ENCODE peak calls at places on chromosomes 13 and 19, in seven cellular contexts. Y is GM23338, O is endothelial cell of umbilical vein, V is body of pancreas, P is HL-60, E is psoas muscle, A is aorta. J is an unnamed sample.

GRCh38 chr19:31263317-31263716 is 85.9 kb downstream of the TSHZ3 start:
- DNase-seq in A (no peak), O (no peak), Y (no peak), P (no peak), V (no peak), E (no peak), J (no peak)

GRCh38 chr13:113977976-113978375 is 4.1 kb upstream of the C13orf46 start:
- DNase-seq in O (no peak), A (peak; percentile 21), E (peak; percentile 7), Y (no peak), V (no peak), P (no peak), J (no peak)

GRCh38 chr13:26967119-26968038 is 204.2 kb downstream of the USP12 start:
- DNase-seq in E (no peak), A (no peak), P (no peak), O (no peak), Y (no peak), V (no peak), J (no peak)

GRCh38 chr13:85590231-85590931 is 208.8 kb downstream of the SLITRK6 start:
- DNase-seq in O (no peak), Y (no peak), E (no peak), V (no peak), A (no peak), P (no peak), J (no peak)

GRCh38 chr13:101535192-101535746 is 82.8 kb downstream of the ITGBL1 start:
- DNase-seq in A (no peak), O (no peak), Y (no peak), V (no peak), E (no peak), P (no peak), J (no peak)

GRCh38 chr19:48654299-48655059 is 8.5 kb upstream of the CA11 start:
- DNase-seq in A (no peak), P (no peak), E (no peak), V (no peak), Y (no peak), O (no peak), J (no peak)

GRCh38 chr13:43489168-43489730 is 297.5 kb downstream of the ENOX1 start:
- DNase-seq in A (no peak), Y (no peak), E (peak; percentile 9), V (no peak), O (no peak), P (no peak), J (no peak)

GRCh38 chr13:114152831-114153371 is 20.5 kb upstream of the RASA3 start:
- DNase-seq in E (no peak), O (no peak), P (peak; percentile 54), V (no peak), A (peak; percentile 73), Y (no peak), J (no peak)

GRCh38 chr19:4018775-4019504 is 11.4 kb downstream of the PIAS4 start:
- DNase-seq in Y (no peak), V (no peak), P (no peak), A (no peak), E (no peak), O (no peak), J (no peak)

GRCh38 chr19:30602661-30603322 is 230.6 kb downstream of the ZNF536 start:
- DNase-seq in V (no peak), A (no peak), Y (no peak), O (no peak), E (no peak), P (no peak), J (no peak)

GRCh38 chr13:22828081-22828480 is 352.7 kb upstream of the SGCG start:
- DNase-seq in E (no peak), A (no peak), Y (no peak), P (no peak), O (no peak), V (no peak), J (no peak)

GRCh38 chr13:44668707-44669106 is 92.6 kb upstream of the TSC22D1 start:
- DNase-seq in A (no peak), P (no peak), E (no peak), V (no peak), O (peak; percentile 27), Y (no peak), J (no peak)

GRCh38 chr13:74883834-74884233 is 598.1 kb downstream of the TBC1D4 start:
- DNase-seq in P (no peak), V (no peak), Y (peak; percentile 11), A (no peak), E (no peak), O (no peak), J (no peak)

GRCh38 chr19:48512504-48513288 is 1.1 kb upstream of the LMTK3 start:
- DNase-seq in A (no peak), Y (no peak), E (no peak), V (no peak), P (peak; percentile 32), O (no peak), J (no peak)

GRCh38 chr13:54705738-54706137 is 1677.1 kb downstream of the OLFM4 start:
- DNase-seq in E (no peak), P (no peak), A (no peak), O (no peak), V (no peak), Y (no peak), J (no peak)

GRCh38 chr19:29417048-29417447 is 108.7 kb upstream of the VSTM2B start:
- DNase-seq in O (no peak), Y (no peak), P (no peak), V (no peak), A (no peak), E (no peak), J (no peak)

GRCh38 chr13:102608944-102609343 is 12.2 kb downstream of the TPP2 start:
- DNase-seq in Y (no peak), V (no peak), A (no peak), E (no peak), P (no peak), O (no peak), J (no peak)

GRCh38 chr19:1608414-1609391 is 3.4 kb upstream of the UQCR11 start:
- DNase-seq in O (no peak), V (no peak), Y (peak; percentile 36), A (no peak), E (no peak), P (peak; percentile 28), J (no peak)

GRCh38 chr13:102569488-102569887 is 27.3 kb upstream of the TPP2 start:
- DNase-seq in A (no peak), O (no peak), Y (no peak), V (no peak), P (no peak), E (no peak), J (no peak)

GRCh38 chr19:35828694-35829301 is 16.2 kb upstream of the PRODH2 start:
- DNase-seq in E (peak; percentile 48), O (peak; percentile 45), A (peak; percentile 68), P (peak; percentile 51), V (peak; percentile 36), Y (peak; percentile 93), J (no peak)

GRCh38 chr19:3950871-3951861 is 18.3 kb downstream of the NMRK2 start:
- DNase-seq in A (peak; percentile 68), O (no peak), P (no peak), Y (no peak), V (no peak), E (peak; percentile 80), J (no peak)

GRCh38 chr19:29675650-29676186 is 10.5 kb downstream of the PLEKHF1 start:
- DNase-seq in V (no peak), P (no peak), A (no peak), E (no peak), Y (no peak), O (no peak), J (no peak)

GRCh38 chr19:19050104-19050503 is 13.7 kb upstream of the SLC25A42 start:
- DNase-seq in O (no peak), P (no peak), V (no peak), E (no peak), A (no peak), Y (no peak), J (no peak)

GRCh38 chr13:35764359-35765015 is 288.0 kb upstream of the MAB21L1 start:
- DNase-seq in A (no peak), P (no peak), V (no peak), E (no peak), Y (no peak), O (no peak), J (no peak)

GRCh38 chr19:33233056-33233873 is 7.6 kb upstream of the SLC7A10 start:
- DNase-seq in O (no peak), E (no peak), A (peak; percentile 5), Y (no peak), P (no peak), V (no peak), J (no peak)
- H3K27me3 ChIP-seq in O (peaks cover 3% of the 10 kb centered on the region), E (peaks cover 7% of the 10 kb centered on the region), A (no peaks in the 10 kb centered on the region), Y (peaks cover 1% of the 10 kb centered on the region), P (no peaks in the 10 kb centered on the region), V (no peaks in the 10 kb centered on the region), J (no peaks in the 10 kb centered on the region)

GRCh38 chr19:45659096-45659729 is 8.8 kb upstream of the GIPR start:
- DNase-seq in P (no peak), O (no peak), Y (no peak), A (no peak), E (no peak), V (no peak), J (no peak)
- H3K4me3 ChIP-seq in P (no peak overlapping the region), O (no peak overlapping the region), Y (no peak overlapping the region), A (no peak overlapping the region), E (no peak overlapping the region), V (no peak overlapping the region), J (no peak overlapping the region)

DNA sequence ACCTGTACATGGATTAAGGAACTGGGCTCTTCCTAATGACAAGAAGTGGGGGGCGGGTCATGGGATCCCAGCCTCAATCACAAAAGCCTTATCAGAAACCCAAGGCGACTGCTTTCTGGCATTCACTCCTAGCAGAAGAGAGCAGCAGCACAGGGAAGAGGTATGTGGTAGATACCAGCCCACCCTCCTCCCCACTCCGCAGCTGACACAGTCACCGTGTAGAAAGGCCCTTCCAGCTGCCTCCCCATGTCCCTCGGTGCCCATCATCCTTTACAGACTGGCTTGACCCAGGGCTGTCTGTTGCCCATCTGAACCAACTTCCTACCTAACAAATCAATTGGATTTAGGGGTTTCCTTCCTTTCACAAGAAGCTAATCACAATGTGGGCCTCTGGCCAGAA is 3.1 kb upstream of the DHRS12 start:
- DNase-seq in A (no peak), E (no peak), P (no peak), V (no peak), Y (no peak), O (no peak), J (no peak)
- H3K27ac ChIP-seq in A (no peak overlapping the region), E (no peak overlapping the region), P (no peak overlapping the region), V (peak overlapping the region; percentile 24), Y (no peak overlapping the region), O (no peak overlapping the region), J (no peak overlapping the region)

DNA sequence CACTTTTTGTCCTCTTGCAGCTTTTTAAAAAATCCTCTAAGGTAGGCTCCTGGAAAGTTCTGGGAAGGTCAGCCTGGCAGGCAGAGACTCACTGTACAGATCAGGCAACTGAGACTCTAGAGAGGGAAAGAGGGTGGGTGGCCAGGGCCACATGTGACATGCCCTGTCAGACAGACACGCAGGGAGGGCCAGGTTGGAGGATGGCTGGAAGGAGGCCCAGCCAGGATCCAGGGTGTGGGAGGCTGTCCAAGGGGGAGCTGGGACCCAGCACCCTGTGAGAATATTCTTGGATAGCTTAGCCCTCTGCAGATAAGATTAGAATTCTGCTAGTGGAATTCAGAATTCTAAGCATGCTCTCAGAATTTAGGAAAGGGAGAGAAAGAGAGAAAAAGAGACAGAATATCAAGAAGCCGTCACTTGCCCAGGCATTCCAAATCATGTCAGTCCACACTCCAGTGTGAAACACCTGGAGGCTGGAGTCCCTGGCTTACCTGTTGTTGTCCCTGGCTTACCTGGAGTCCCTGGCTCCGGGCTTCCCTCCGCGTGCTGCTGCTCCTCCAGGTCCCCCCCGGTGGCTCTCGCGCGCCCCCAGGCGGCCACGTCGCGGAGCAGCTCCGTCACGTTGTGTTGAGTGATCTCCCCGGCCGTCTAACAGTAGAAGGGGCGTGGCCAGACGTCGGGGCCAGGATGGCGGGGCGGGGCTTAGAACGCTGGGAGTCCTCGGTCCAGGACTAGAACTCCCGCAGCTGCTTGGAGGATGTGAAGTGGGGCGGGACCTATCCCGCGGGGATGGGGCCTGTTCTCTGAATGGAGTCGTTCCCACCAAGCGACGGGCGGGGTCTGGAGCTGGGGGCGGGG is 2.8 kb upstream of the TNNI3 start:
- DNase-seq in E (peak; percentile 84), V (peak; percentile 85), O (peak; percentile 85), Y (peak; percentile 100), A (peak; percentile 82), P (peak; percentile 91), J (peak; percentile 92)
- H3K27me3 ChIP-seq in E (peaks cover 4% of the 10 kb centered on the region), V (no peaks in the 10 kb centered on the region), O (peaks cover 16% of the 10 kb centered on the region), Y (peaks cover 32% of the 10 kb centered on the region), A (no peaks in the 10 kb centered on the region), P (peaks cover 13% of the 10 kb centered on the region), J (peaks cover 8% of the 10 kb centered on the region)